ENCODE peak calls at places on chromosome 15, in nine cellular contexts. One of them, this sample, is unnamed.

GRCh38 chr15:88623061-88623460 is 1.9 kb downstream of the AEN start:
- DNase-seq in HFF-Myc: peak
- DNase-seq in LNCaP clone FGC: no peak
- DNase-seq in stomach: no peak
- DNase-seq in psoas muscle: no peak
- DNase-seq in colonic mucosa: no peak
- DNase-seq in HCT116: peak
- DNase-seq in heart left ventricle: no peak
- DNase-seq in fibroblast of villous mesenchyme: peak
- DNase-seq in this sample: peak

GRCh38 chr15:87021771-87022170 is 942.1 kb downstream of the AGBL1 start:
- DNase-seq in HFF-Myc: no peak
- DNase-seq in LNCaP clone FGC: no peak
- DNase-seq in stomach: no peak
- DNase-seq in psoas muscle: no peak
- DNase-seq in colonic mucosa: no peak
- DNase-seq in HCT116: no peak
- DNase-seq in heart left ventricle: no peak
- DNase-seq in fibroblast of villous mesenchyme: no peak
- DNase-seq in this sample: no peak

GRCh38 chr15:29825205-29825604 is 2.9 kb upstream of the TJP1 start:
- DNase-seq in HFF-Myc: no peak
- DNase-seq in LNCaP clone FGC: no peak
- DNase-seq in stomach: no peak
- DNase-seq in psoas muscle: no peak
- DNase-seq in colonic mucosa: no peak
- DNase-seq in HCT116: no peak
- DNase-seq in heart left ventricle: no peak
- DNase-seq in fibroblast of villous mesenchyme: peak
- DNase-seq in this sample: peak

GRCh38 chr15:75143738-75144334 is 57.8 kb upstream of the C15orf39 start:
- DNase-seq in HFF-Myc: no peak
- DNase-seq in LNCaP clone FGC: no peak
- DNase-seq in stomach: no peak
- DNase-seq in psoas muscle: no peak
- DNase-seq in colonic mucosa: no peak
- DNase-seq in HCT116: no peak
- DNase-seq in heart left ventricle: no peak
- DNase-seq in fibroblast of villous mesenchyme: no peak
- DNase-seq in this sample: peak

GRCh38 chr15:79849789-79850188 is 47.0 kb downstream of the MTHFS start:
- DNase-seq in HFF-Myc: no peak
- DNase-seq in LNCaP clone FGC: peak
- DNase-seq in stomach: peak
- DNase-seq in psoas muscle: no peak
- DNase-seq in colonic mucosa: peak
- DNase-seq in HCT116: no peak
- DNase-seq in heart left ventricle: no peak
- DNase-seq in fibroblast of villous mesenchyme: peak
- DNase-seq in this sample: peak

GRCh38 chr15:43132830-43133428 is 457 bp upstream of the TMEM62 start:
- DNase-seq in HFF-Myc: no peak
- DNase-seq in LNCaP clone FGC: no peak
- DNase-seq in stomach: peak
- DNase-seq in psoas muscle: no peak
- DNase-seq in colonic mucosa: peak
- DNase-seq in HCT116: no peak
- DNase-seq in heart left ventricle: no peak
- DNase-seq in fibroblast of villous mesenchyme: no peak
- DNase-seq in this sample: no peak

GRCh38 chr15:53378096-53378620 is 381.3 kb downstream of the WDR72 start:
- DNase-seq in HFF-Myc: no peak
- DNase-seq in LNCaP clone FGC: no peak
- DNase-seq in stomach: no peak
- DNase-seq in psoas muscle: no peak
- DNase-seq in colonic mucosa: no peak
- DNase-seq in HCT116: no peak
- DNase-seq in heart left ventricle: no peak
- DNase-seq in fibroblast of villous mesenchyme: no peak
- DNase-seq in this sample: no peak

GRCh38 chr15:98548172-98548971 is 100.0 kb upstream of the IGF1R start:
- DNase-seq in HFF-Myc: peak
- DNase-seq in LNCaP clone FGC: no peak
- DNase-seq in stomach: peak
- DNase-seq in psoas muscle: peak
- DNase-seq in colonic mucosa: peak
- DNase-seq in HCT116: no peak
- DNase-seq in heart left ventricle: peak
- DNase-seq in fibroblast of villous mesenchyme: peak
- DNase-seq in this sample: peak

GRCh38 chr15:74727727-74728126 is 2.4 kb upstream of the CYP1A1 start:
- DNase-seq in HFF-Myc: no peak
- DNase-seq in LNCaP clone FGC: no peak
- DNase-seq in stomach: peak
- DNase-seq in psoas muscle: peak
- DNase-seq in colonic mucosa: no peak
- DNase-seq in HCT116: no peak
- DNase-seq in heart left ventricle: peak
- DNase-seq in fibroblast of villous mesenchyme: no peak
- DNase-seq in this sample: no peak

GRCh38 chr15:58731756-58732535 is 17.6 kb downstream of the ADAM10 start:
- DNase-seq in HFF-Myc: peak
- DNase-seq in LNCaP clone FGC: no peak
- DNase-seq in stomach: no peak
- DNase-seq in psoas muscle: no peak
- DNase-seq in colonic mucosa: no peak
- DNase-seq in HCT116: peak
- DNase-seq in heart left ventricle: no peak
- DNase-seq in fibroblast of villous mesenchyme: peak
- DNase-seq in this sample: peak

GRCh38 chr15:59247364-59247763 is 40.7 kb downstream of the LDHAL6B start:
- DNase-seq in HFF-Myc: peak
- DNase-seq in LNCaP clone FGC: peak
- DNase-seq in stomach: peak
- DNase-seq in psoas muscle: peak
- DNase-seq in colonic mucosa: peak
- DNase-seq in HCT116: no peak
- DNase-seq in heart left ventricle: peak
- DNase-seq in fibroblast of villous mesenchyme: peak
- DNase-seq in this sample: peak

GRCh38 chr15:42133892-42134502 is 22.4 kb downstream of the PLA2G4F start:
- DNase-seq in HFF-Myc: no peak
- DNase-seq in LNCaP clone FGC: peak
- DNase-seq in stomach: peak
- DNase-seq in psoas muscle: peak
- DNase-seq in colonic mucosa: peak
- DNase-seq in HCT116: peak
- DNase-seq in heart left ventricle: no peak
- DNase-seq in fibroblast of villous mesenchyme: peak
- DNase-seq in this sample: peak

GRCh38 chr15:73357999-73358665 is 10.6 kb downstream of the HCN4 start:
- DNase-seq in HFF-Myc: no peak
- DNase-seq in LNCaP clone FGC: no peak
- DNase-seq in stomach: no peak
- DNase-seq in psoas muscle: no peak
- DNase-seq in colonic mucosa: peak
- DNase-seq in HCT116: no peak
- DNase-seq in heart left ventricle: no peak
- DNase-seq in fibroblast of villous mesenchyme: no peak
- DNase-seq in this sample: no peak

GRCh38 chr15:75043509-75044257 is 20.3 kb downstream of the PPCDC start:
- DNase-seq in HFF-Myc: peak
- DNase-seq in LNCaP clone FGC: no peak
- DNase-seq in stomach: peak
- DNase-seq in psoas muscle: peak
- DNase-seq in colonic mucosa: peak
- DNase-seq in HCT116: no peak
- DNase-seq in heart left ventricle: peak
- DNase-seq in fibroblast of villous mesenchyme: peak
- DNase-seq in this sample: peak

GRCh38 chr15:22880068-22880980 is 41.9 kb downstream of the NIPA2 start:
- DNase-seq in HFF-Myc: no peak
- DNase-seq in LNCaP clone FGC: no peak
- DNase-seq in stomach: no peak
- DNase-seq in psoas muscle: no peak
- DNase-seq in colonic mucosa: no peak
- DNase-seq in HCT116: no peak
- DNase-seq in heart left ventricle: no peak
- DNase-seq in fibroblast of villous mesenchyme: no peak
- DNase-seq in this sample: no peak

GRCh38 chr15:76108021-76108723 is 48.4 kb downstream of the TMEM266 start:
- DNase-seq in HFF-Myc: no peak
- DNase-seq in LNCaP clone FGC: no peak
- DNase-seq in stomach: peak
- DNase-seq in psoas muscle: peak
- DNase-seq in colonic mucosa: no peak
- DNase-seq in HCT116: no peak
- DNase-seq in heart left ventricle: peak
- DNase-seq in fibroblast of villous mesenchyme: no peak
- DNase-seq in this sample: no peak

GRCh38 chr15:60799885-60800728 is 321.2 kb upstream of the ICE2 start:
- DNase-seq in HFF-Myc: no peak
- DNase-seq in LNCaP clone FGC: no peak
- DNase-seq in stomach: no peak
- DNase-seq in psoas muscle: no peak
- DNase-seq in colonic mucosa: no peak
- DNase-seq in HCT116: no peak
- DNase-seq in heart left ventricle: no peak
- DNase-seq in fibroblast of villous mesenchyme: peak
- DNase-seq in this sample: peak
- TF ChIP-seq CTCF in HFF-Myc: no peak
- TF ChIP-seq CTCF in LNCaP clone FGC: no peak
- TF ChIP-seq CTCF in stomach: no peak
- TF ChIP-seq CTCF in psoas muscle: no peak
- TF ChIP-seq CTCF in colonic mucosa: no peak
- TF ChIP-seq CTCF in HCT116: no peak
- TF ChIP-seq CTCF in heart left ventricle: no peak
- TF ChIP-seq CTCF in fibroblast of villous mesenchyme: no peak
- TF ChIP-seq CTCF in this sample: no peak

DNA sequence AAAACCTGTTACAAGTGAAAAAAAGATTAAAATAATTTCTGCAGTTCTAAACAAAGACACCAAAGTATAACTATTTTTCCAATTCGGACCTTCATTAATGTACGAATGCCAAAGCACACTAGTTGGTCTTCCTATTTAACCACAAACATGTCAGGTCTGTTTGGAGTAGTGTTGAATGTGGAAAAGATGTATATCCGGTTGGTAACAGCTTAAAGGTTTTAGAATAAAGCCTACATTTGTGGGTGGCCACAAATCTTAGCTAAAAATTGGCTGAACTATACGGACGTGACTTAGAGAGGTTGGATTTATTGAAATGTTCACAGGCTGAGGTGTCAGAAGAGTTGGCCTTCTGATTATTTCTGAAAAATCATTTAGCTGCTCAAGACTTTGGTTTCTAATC is 78.4 kb downstream of the FSIP1 start:
- DNase-seq in HFF-Myc: no peak
- DNase-seq in LNCaP clone FGC: no peak
- DNase-seq in stomach: no peak
- DNase-seq in psoas muscle: no peak
- DNase-seq in colonic mucosa: no peak
- DNase-seq in HCT116: no peak
- DNase-seq in heart left ventricle: no peak
- DNase-seq in fibroblast of villous mesenchyme: no peak
- DNase-seq in this sample: no peak
- H3K4me3 ChIP-seq in HFF-Myc: no peak
- H3K4me3 ChIP-seq in LNCaP clone FGC: no peak
- H3K4me3 ChIP-seq in stomach: no peak
- H3K4me3 ChIP-seq in psoas muscle: no peak
- H3K4me3 ChIP-seq in colonic mucosa: no peak
- H3K4me3 ChIP-seq in HCT116: no peak
- H3K4me3 ChIP-seq in heart left ventricle: no peak
- H3K4me3 ChIP-seq in fibroblast of villous mesenchyme: no peak
- H3K4me3 ChIP-seq in this sample: no peak

GRCh38 chr15:26038693-26039092 is 175.6 kb upstream of the ATP10A start:
- DNase-seq in HFF-Myc: no peak
- DNase-seq in LNCaP clone FGC: no peak
- DNase-seq in stomach: no peak
- DNase-seq in psoas muscle: no peak
- DNase-seq in colonic mucosa: no peak
- DNase-seq in HCT116: no peak
- DNase-seq in heart left ventricle: no peak
- DNase-seq in fibroblast of villous mesenchyme: no peak
- DNase-seq in this sample: no peak

GRCh38 chr15:26032162-26032846 is 169.2 kb upstream of the ATP10A start:
- DNase-seq in HFF-Myc: no peak
- DNase-seq in LNCaP clone FGC: no peak
- DNase-seq in stomach: no peak
- DNase-seq in psoas muscle: no peak
- DNase-seq in colonic mucosa: no peak
- DNase-seq in HCT116: no peak
- DNase-seq in heart left ventricle: no peak
- DNase-seq in fibroblast of villous mesenchyme: no peak
- DNase-seq in this sample: no peak

GRCh38 chr15:26037369-26037768 is 174.2 kb upstream of the ATP10A start:
- DNase-seq in HFF-Myc: no peak
- DNase-seq in LNCaP clone FGC: no peak
- DNase-seq in stomach: no peak
- DNase-seq in psoas muscle: no peak
- DNase-seq in colonic mucosa: no peak
- DNase-seq in HCT116: no peak
- DNase-seq in heart left ventricle: no peak
- DNase-seq in fibroblast of villous mesenchyme: no peak
- DNase-seq in this sample: no peak
- TF ChIP-seq CTCF in HFF-Myc: no peak
- TF ChIP-seq CTCF in LNCaP clone FGC: peak
- TF ChIP-seq CTCF in stomach: no peak
- TF ChIP-seq CTCF in psoas muscle: no peak
- TF ChIP-seq CTCF in colonic mucosa: no peak
- TF ChIP-seq CTCF in HCT116: no peak
- TF ChIP-seq CTCF in heart left ventricle: no peak
- TF ChIP-seq CTCF in fibroblast of villous mesenchyme: no peak
- TF ChIP-seq CTCF in this sample: no peak

DNA sequence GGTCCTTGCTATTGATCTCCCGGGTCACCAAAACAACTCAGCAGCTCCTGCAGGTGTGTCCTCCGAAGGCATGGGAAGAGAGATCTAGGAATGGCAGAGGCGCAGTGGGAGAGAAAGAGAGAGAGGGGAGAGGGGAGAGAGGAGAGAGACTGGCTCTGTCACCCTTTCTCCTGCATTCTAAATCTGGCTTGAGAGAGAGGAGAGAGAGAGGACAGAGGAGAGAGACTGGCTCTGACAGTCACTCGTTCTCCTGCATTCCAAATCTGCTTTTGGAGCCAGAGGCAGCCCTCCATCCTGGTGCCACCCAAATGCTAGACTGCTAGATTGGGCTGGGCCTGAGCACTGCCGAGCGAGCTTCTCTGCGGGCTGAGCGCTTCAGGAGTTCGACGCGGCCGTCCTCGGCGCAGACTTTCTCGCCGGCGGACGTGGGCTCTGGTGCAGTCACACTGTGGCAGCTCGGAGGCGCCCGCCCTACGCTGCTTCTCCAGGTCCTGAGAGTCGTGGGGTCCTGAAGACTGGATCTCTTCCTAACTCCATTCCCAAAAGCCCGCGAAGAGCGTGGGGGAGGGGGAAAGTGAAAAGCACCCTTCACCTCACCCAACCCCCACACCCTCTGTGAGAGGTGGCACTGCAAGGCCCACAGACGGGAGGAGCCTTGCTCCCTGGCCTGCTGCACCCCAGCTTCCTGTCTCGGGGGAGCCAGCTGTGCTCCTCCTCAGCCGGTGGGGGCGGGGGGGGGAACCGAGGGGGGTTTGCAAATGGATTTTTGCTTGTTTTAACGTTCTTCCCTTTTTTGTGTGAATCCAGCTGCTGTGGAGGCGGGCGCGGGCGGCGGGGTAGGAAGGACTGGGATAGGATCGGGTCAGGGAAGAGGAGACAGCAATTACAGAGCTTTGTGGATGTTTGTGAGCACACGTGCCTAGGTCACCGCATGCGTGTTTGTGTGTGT is 222.3 kb downstream of the MEIS2 start:
- DNase-seq in HFF-Myc: no peak
- DNase-seq in LNCaP clone FGC: no peak
- DNase-seq in stomach: no peak
- DNase-seq in psoas muscle: peak
- DNase-seq in colonic mucosa: no peak
- DNase-seq in HCT116: no peak
- DNase-seq in heart left ventricle: no peak
- DNase-seq in fibroblast of villous mesenchyme: no peak
- DNase-seq in this sample: no peak
- H3K4me3 ChIP-seq in HFF-Myc: no peak
- H3K4me3 ChIP-seq in LNCaP clone FGC: no peak
- H3K4me3 ChIP-seq in stomach: peak
- H3K4me3 ChIP-seq in psoas muscle: peak
- H3K4me3 ChIP-seq in colonic mucosa: no peak
- H3K4me3 ChIP-seq in HCT116: no peak
- H3K4me3 ChIP-seq in heart left ventricle: no peak
- H3K4me3 ChIP-seq in fibroblast of villous mesenchyme: peak
- H3K4me3 ChIP-seq in this sample: peak